ENCODE peak calls at places on chromosome 20, in ten cellular contexts. K is IMR-90; Y is fibroblast of mammary gland; F is CD8-positive, alpha-beta T cell; A is WERI-Rb-1; B is psoas muscle; D is fibroblast of lung; T is astrocyte of the cerebellum; V is lower lobe of right lung; U is colonic mucosa. L is an unnamed sample.

GRCh38 chr20:37575884-37576283 is 48.2 kb upstream of the BLCAP start:
- DNase-seq in K (no peak), Y (no peak), F (no peak), A (no peak), B (no peak), D (no peak), T (no peak), V (no peak), U (no peak), L (no peak)

GRCh38 chr20:44754554-44754953 is 8.9 kb downstream of the KCNK15 start:
- DNase-seq in K (no peak), Y (no peak), F (no peak), A (no peak), B (no peak), D (no peak), T (no peak), V (no peak), U (no peak), L (no peak)

GRCh38 chr20:56940466-56940865 is 311.4 kb downstream of the TFAP2C start:
- DNase-seq in K (no peak), Y (no peak), F (no peak), A (no peak), B (no peak), D (no peak), T (no peak), V (no peak), U (no peak), L (no peak)

GRCh38 chr20:59248031-59248684 is 52.3 kb upstream of the EDN3 start:
- DNase-seq in K (no peak), Y (peak), F (no peak), A (no peak), B (no peak), D (no peak), T (no peak), V (no peak), U (no peak), L (no peak)

GRCh38 chr20:4896971-4897497 is 104.3 kb downstream of the SLC23A2 start:
- DNase-seq in K (no peak), Y (peak), F (no peak), A (peak), B (no peak), D (no peak), T (no peak), V (no peak), U (peak), L (no peak)

GRCh38 chr20:53757472-53757913 is 163.9 kb upstream of the ZNF217 start:
- DNase-seq in K (no peak), Y (no peak), F (no peak), A (no peak), B (no peak), D (no peak), T (no peak), V (no peak), U (no peak), L (no peak)

GRCh38 chr20:56628873-56629463 is at the start of gene TFAP2C:
- DNase-seq in K (no peak), Y (peak), F (no peak), A (peak), B (peak), D (peak), T (no peak), V (peak), U (peak), L (no peak)

GRCh38 chr20:53402233-53403005 is 191.2 kb downstream of the ZNF217 start:
- DNase-seq in K (no peak), Y (no peak), F (peak), A (no peak), B (no peak), D (no peak), T (no peak), V (no peak), U (no peak), L (no peak)

GRCh38 chr20:16476032-16476431 is 97.2 kb downstream of the KIF16B start:
- DNase-seq in K (peak), Y (peak), F (no peak), A (no peak), B (no peak), D (peak), T (peak), V (no peak), U (no peak), L (no peak)

GRCh38 chr20:62628691-62629090 is 13.6 kb upstream of the SLCO4A1 start:
- DNase-seq in K (peak), Y (no peak), F (no peak), A (no peak), B (no peak), D (no peak), T (no peak), V (no peak), U (no peak), L (no peak)

GRCh38 chr20:50003253-50003656 is 20.5 kb downstream of the SNAI1 start:
- DNase-seq in K (peak), Y (peak), F (no peak), A (peak), B (no peak), D (peak), T (no peak), V (no peak), U (no peak), L (no peak)

GRCh38 chr20:51541189-51542032 is 1.1 kb downstream of the NFATC2 start:
- DNase-seq in K (peak), Y (peak), F (peak), A (no peak), B (peak), D (peak), T (no peak), V (peak), U (peak), L (no peak)

GRCh38 chr20:62764156-62764935 is 31.9 kb upstream of the MRGBP start:
- DNase-seq in K (no peak), Y (no peak), F (no peak), A (no peak), B (peak), D (no peak), T (no peak), V (peak), U (no peak), L (no peak)

GRCh38 chr20:62366370-62367135 is 559 bp downstream of the LAMA5 start:
- DNase-seq in K (no peak), Y (no peak), F (no peak), A (peak), B (peak), D (no peak), T (no peak), V (peak), U (no peak), L (no peak)

GRCh38 chr20:6235510-6235909 is 112.7 kb upstream of the FERMT1 start:
- DNase-seq in K (no peak), Y (no peak), F (no peak), A (no peak), B (no peak), D (no peak), T (no peak), V (no peak), U (no peak), L (no peak)

GRCh38 chr20:57847104-57847503 is 137.3 kb upstream of the PMEPA1 start:
- DNase-seq in K (no peak), Y (no peak), F (no peak), A (no peak), B (no peak), D (peak), T (no peak), V (no peak), U (no peak), L (no peak)

GRCh38 chr20:62961799-62962198 is 9.3 kb downstream of the SLC17A9 start:
- DNase-seq in K (no peak), Y (no peak), F (no peak), A (no peak), B (no peak), D (no peak), T (no peak), V (no peak), U (no peak), L (no peak)

GRCh38 chr20:63060057-63060991 is 53.6 kb upstream of the BHLHE23 start:
- DNase-seq in K (peak), Y (peak), F (no peak), A (peak), B (no peak), D (peak), T (no peak), V (peak), U (no peak), L (no peak)

GRCh38 chr20:62617711-62618483 is 24.4 kb upstream of the SLCO4A1 start:
- DNase-seq in K (no peak), Y (no peak), F (peak), A (no peak), B (peak), D (peak), T (no peak), V (peak), U (no peak), L (no peak)

GRCh38 chr20:61353261-61353995 is 101.4 kb downstream of the CDH4 start:
- DNase-seq in K (peak), Y (peak), F (no peak), A (no peak), B (no peak), D (peak), T (peak), V (no peak), U (no peak), L (no peak)

GRCh38 chr20:46128310-46129151 is 10.4 kb downstream of the CD40 start:
- DNase-seq in K (no peak), Y (no peak), F (no peak), A (peak), B (no peak), D (peak), T (no peak), V (no peak), U (no peak), L (no peak)

GRCh38 chr20:31712112-31712553 is 10.5 kb downstream of the BCL2L1 start:
- DNase-seq in K (no peak), Y (no peak), F (no peak), A (no peak), B (no peak), D (no peak), T (no peak), V (no peak), U (peak), L (no peak)

GRCh38 chr20:36249450-36249849 is 13.2 kb downstream of the AAR2 start:
- DNase-seq in K (no peak), Y (no peak), F (no peak), A (no peak), B (no peak), D (no peak), T (no peak), V (no peak), U (no peak), L (no peak)

GRCh38 chr20:40897177-40897700 is 131.4 kb upstream of the TOP1 start:
- DNase-seq in K (peak), Y (peak), F (no peak), A (no peak), B (no peak), D (no peak), T (peak), V (no peak), U (no peak), L (peak)

GRCh38 chr20:60921021-60921622 is 330.9 kb upstream of the CDH4 start:
- DNase-seq in K (peak), Y (no peak), F (peak), A (no peak), B (no peak), D (peak), T (no peak), V (peak), U (no peak), L (peak)

GRCh38 chr20:45727044-45727443 is 4.9 kb downstream of the SPINT4 start:
- DNase-seq in K (no peak), Y (peak), F (no peak), A (no peak), B (no peak), D (peak), T (no peak), V (no peak), U (no peak), L (no peak)

GRCh38 chr20:57448764-57449354 is 57.7 kb downstream of the RBM38 start:
- DNase-seq in K (no peak), Y (no peak), F (no peak), A (no peak), B (no peak), D (no peak), T (no peak), V (no peak), U (no peak), L (no peak)

GRCh38 chr20:38217791-38218565 is 42.6 kb downstream of the KIAA1755 start:
- DNase-seq in K (peak), Y (peak), F (no peak), A (no peak), B (peak), D (peak), T (peak), V (no peak), U (no peak), L (peak)

GRCh38 chr20:33465536-33466302 is 22.2 kb upstream of the SNTA1 start:
- DNase-seq in K (no peak), Y (no peak), F (no peak), A (peak), B (no peak), D (peak), T (no peak), V (no peak), U (no peak), L (no peak)

GRCh38 chr20:50357783-50358161 is 152.4 kb upstream of the PTPN1 start:
- DNase-seq in K (no peak), Y (no peak), F (no peak), A (no peak), B (no peak), D (no peak), T (no peak), V (no peak), U (no peak), L (no peak)

GRCh38 chr20:17936791-17937687 is 31.6 kb downstream of the SNX5 start:
- DNase-seq in K (peak), Y (peak), F (no peak), A (no peak), B (peak), D (peak), T (no peak), V (peak), U (peak), L (no peak)

GRCh38 chr20:53579581-53580375 is 13.9 kb downstream of the ZNF217 start:
- DNase-seq in K (peak), Y (peak), F (no peak), A (no peak), B (peak), D (peak), T (no peak), V (peak), U (peak), L (no peak)

GRCh38 chr20:12023169-12023795 is 105.6 kb downstream of the BTBD3 start:
- DNase-seq in K (no peak), Y (no peak), F (no peak), A (no peak), B (no peak), D (no peak), T (no peak), V (no peak), U (no peak), L (no peak)

GRCh38 chr20:33815671-33816070 is 4.5 kb downstream of the CHMP4B start:
- DNase-seq in K (no peak), Y (no peak), F (no peak), A (no peak), B (no peak), D (no peak), T (no peak), V (no peak), U (no peak), L (no peak)

GRCh38 chr20:17225891-17226409 is 890 bp upstream of the PCSK2 start:
- DNase-seq in K (no peak), Y (no peak), F (no peak), A (peak), B (no peak), D (no peak), T (no peak), V (peak), U (no peak), L (no peak)

GRCh38 chr20:19855426-19855825 is 97.4 kb downstream of the RIN2 start:
- DNase-seq in K (no peak), Y (no peak), F (no peak), A (no peak), B (no peak), D (no peak), T (no peak), V (no peak), U (peak), L (no peak)
- TF ChIP-seq CTCF in K (no peak), Y (no peak), F (no peak), A (no peak), B (no peak), D (no peak), T (no peak), V (no peak), U (no peak), L (no peak)

GRCh38 chr20:1294497-1294896 is 28.4 kb downstream of the SNPH start:
- DNase-seq in K (no peak), Y (no peak), F (no peak), A (no peak), B (no peak), D (no peak), T (no peak), V (no peak), U (no peak), L (no peak)

GRCh38 chr20:1293641-1294379 is 27.7 kb downstream of the SNPH start:
- DNase-seq in K (no peak), Y (no peak), F (no peak), A (no peak), B (no peak), D (no peak), T (no peak), V (no peak), U (no peak), L (no peak)

GRCh38 chr20:1296117-1296610 is 30.1 kb downstream of the SNPH start:
- DNase-seq in K (no peak), Y (no peak), F (no peak), A (no peak), B (no peak), D (no peak), T (no peak), V (no peak), U (no peak), L (no peak)

GRCh38 chr20:1296922-1297321 is 30.8 kb downstream of the SNPH start:
- DNase-seq in K (no peak), Y (no peak), F (no peak), A (no peak), B (no peak), D (no peak), T (no peak), V (no peak), U (no peak), L (no peak)

DNA sequence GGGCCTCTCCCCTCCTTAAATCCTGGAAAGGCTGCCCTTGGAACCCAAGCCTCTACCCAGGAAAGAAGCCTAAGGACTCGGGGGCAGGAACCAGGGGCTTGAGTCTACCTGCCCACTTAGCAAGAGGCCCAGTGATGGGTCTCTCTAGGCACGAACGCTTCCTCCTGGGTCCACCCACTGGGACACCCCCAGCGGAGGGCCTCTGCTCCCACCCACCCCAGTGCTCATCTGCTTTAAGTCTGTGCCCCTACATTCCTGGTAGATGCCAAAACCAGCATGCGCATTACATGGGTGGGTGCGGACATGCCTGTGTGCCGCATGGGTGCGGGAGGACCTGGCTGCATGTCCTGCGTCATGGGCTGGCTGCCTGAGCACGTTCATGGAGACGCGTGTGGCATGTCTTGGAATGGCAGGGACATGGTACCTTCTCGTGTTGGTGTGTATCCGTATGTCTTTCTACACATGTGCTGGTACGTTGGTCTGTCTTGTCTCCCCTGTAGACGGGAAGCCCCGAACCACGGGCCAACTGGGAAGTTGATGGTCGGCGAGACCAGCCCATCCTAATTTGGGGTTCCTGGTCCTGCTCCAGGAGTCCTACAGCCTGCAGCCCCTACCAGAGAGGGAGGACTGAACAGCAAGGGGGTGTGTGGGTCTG is 29.3 kb downstream of the SNPH start:
- DNase-seq in K (no peak), Y (no peak), F (no peak), A (no peak), B (no peak), D (no peak), T (no peak), V (no peak), U (no peak), L (no peak)
- H3K4me3 ChIP-seq in K (no peak), Y (no peak), F (no peak), A (no peak), B (no peak), D (no peak), T (no peak), V (no peak), U (no peak), L (no peak)

GRCh38 chr20:24693466-24694156 is 224.2 kb downstream of the SYNDIG1 start:
- DNase-seq in K (no peak), Y (no peak), F (no peak), A (no peak), B (no peak), D (no peak), T (no peak), V (no peak), U (peak), L (no peak)

GRCh38 chr20:24695529-24696225 is 226.2 kb downstream of the SYNDIG1 start:
- DNase-seq in K (no peak), Y (no peak), F (no peak), A (no peak), B (no peak), D (no peak), T (no peak), V (no peak), U (no peak), L (no peak)

GRCh38 chr20:24694157-24694726 is 224.8 kb downstream of the SYNDIG1 start:
- DNase-seq in K (no peak), Y (no peak), F (no peak), A (no peak), B (no peak), D (no peak), T (no peak), V (no peak), U (no peak), L (no peak)

GRCh38 chr20:24696396-24696795 is 227.0 kb downstream of the SYNDIG1 start:
- DNase-seq in K (no peak), Y (no peak), F (no peak), A (no peak), B (no peak), D (no peak), T (no peak), V (no peak), U (no peak), L (no peak)

DNA sequence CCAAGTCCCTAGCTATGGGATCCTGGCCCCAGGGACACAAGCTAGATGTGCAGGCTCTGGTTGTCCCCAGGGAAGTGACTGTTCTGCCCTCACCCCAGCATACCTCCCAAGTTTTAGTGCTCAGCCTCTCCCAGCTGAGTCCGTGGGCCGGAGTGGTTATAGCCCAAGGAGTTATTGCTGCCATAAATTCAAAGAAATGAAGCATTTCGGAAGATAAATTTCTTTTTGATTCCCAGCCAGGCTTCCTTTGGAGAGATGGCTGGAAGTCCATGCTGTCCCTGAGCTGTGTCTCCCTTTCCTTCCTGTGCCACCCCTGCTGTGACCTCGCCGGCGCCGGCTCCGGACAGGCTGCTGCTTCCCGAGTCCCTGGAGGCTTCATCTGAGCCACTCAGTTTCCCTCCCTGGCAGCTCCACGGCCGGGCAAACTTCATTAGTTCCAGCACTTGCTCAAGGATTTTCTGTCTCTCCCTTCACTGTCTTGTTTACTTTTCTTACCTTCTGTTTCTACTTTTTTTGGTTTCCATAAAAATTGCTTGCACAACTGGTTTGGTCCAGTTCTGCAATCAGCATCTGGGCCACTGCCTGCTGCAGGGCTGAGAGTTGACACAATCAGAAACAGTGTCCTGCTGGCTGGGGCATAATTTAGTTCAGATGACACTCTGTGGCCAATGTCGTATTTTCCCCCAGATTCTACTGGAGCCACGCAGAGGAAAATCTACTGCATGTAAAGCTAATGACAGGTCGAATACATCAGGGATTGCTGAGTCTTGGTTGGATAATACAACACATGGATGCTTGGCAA is 225.5 kb downstream of the SYNDIG1 start:
- DNase-seq in K (no peak), Y (no peak), F (no peak), A (no peak), B (peak), D (no peak), T (no peak), V (no peak), U (no peak), L (no peak)
- TF ChIP-seq CTCF in K (no peak), Y (no peak), F (no peak), A (no peak), B (no peak), D (no peak), T (no peak), V (no peak), U (no peak), L (no peak)

GRCh38 chr20:48738399-48739304 is 89.1 kb downstream of the PREX1 start:
- DNase-seq in K (no peak), Y (no peak), F (peak), A (no peak), B (no peak), D (no peak), T (no peak), V (no peak), U (no peak), L (no peak)
- H3K4me3 ChIP-seq in K (no peak), Y (no peak), F (no peak), A (no peak), B (no peak), D (no peak), T (no peak), V (no peak), U (no peak), L (no peak)

GRCh38 chr20:3671986-3672863 is 9.0 kb upstream of the GFRA4 start:
- DNase-seq in K (no peak), Y (no peak), F (no peak), A (no peak), B (no peak), D (no peak), T (no peak), V (peak), U (no peak), L (no peak)
- TF ChIP-seq CTCF in K (no peak), Y (no peak), F (no peak), A (peak), B (no peak), D (no peak), T (no peak), V (no peak), U (no peak), L (no peak)